ENCODE peak calls at places on chromosomes 6 and 20, in seven cellular contexts. J is keratinocyte, V is stomach, L is upper lobe of right lung, E is uterus, T is SK-N-SH, R is right lobe of liver. B is an unnamed sample.

GRCh38 chr6:85453490-85453889 is 3.6 kb downstream of the NT5E start:
- DNase-seq in J (no peak), V (no peak), L (no peak), E (no peak), T (no peak), R (no peak), B (no peak)

GRCh38 chr6:137638926-137639706 is 144.9 kb upstream of the OLIG3 start:
- DNase-seq in J (no peak), V (no peak), L (no peak), E (no peak), T (no peak), R (no peak), B (no peak)

GRCh38 chr6:5084787-5085637 is at the start of gene PPP1R3G:
- DNase-seq in J (no peak), V (no peak), L (peak; percentile 70), E (peak; percentile 71), T (peak; percentile 60), R (peak; percentile 70), B (no peak)

GRCh38 chr6:138507977-138508675 is 8.8 kb upstream of the NHSL1 start:
- DNase-seq in J (no peak), V (peak; percentile 50), L (no peak), E (no peak), T (no peak), R (peak; percentile 83), B (no peak)

GRCh38 chr6:17986656-17987575 is 519 bp downstream of the KIF13A start:
- DNase-seq in J (no peak), V (peak; percentile 52), L (peak; percentile 85), E (peak; percentile 53), T (peak; percentile 83), R (peak; percentile 73), B (no peak)

GRCh38 chr6:42073287-42073686 is 23.0 kb downstream of the TAF8 start:
- DNase-seq in J (no peak), V (no peak), L (no peak), E (no peak), T (no peak), R (no peak), B (no peak)

GRCh38 chr6:164378330-164378729 is 931.1 kb downstream of the C6orf118 start:
- DNase-seq in J (no peak), V (no peak), L (no peak), E (no peak), T (peak; percentile 40), R (no peak), B (no peak)

GRCh38 chr6:22788038-22788437 is 218.7 kb downstream of the HDGFL1 start:
- DNase-seq in J (no peak), V (no peak), L (no peak), E (no peak), T (no peak), R (no peak), B (no peak)

GRCh38 chr6:107075951-107076381 is 39.3 kb downstream of the BEND3 start:
- DNase-seq in J (no peak), V (no peak), L (no peak), E (no peak), T (no peak), R (no peak), B (no peak)

GRCh38 chr6:87155920-87156600 is 695 bp downstream of the ZNF292 start:
- DNase-seq in J (no peak), V (peak; percentile 32), L (peak; percentile 77), E (no peak), T (peak; percentile 60), R (peak; percentile 55), B (peak; percentile 52)

GRCh38 chr6:157646012-157646411 is 177.0 kb upstream of the SNX9 start:
- DNase-seq in J (no peak), V (no peak), L (no peak), E (no peak), T (no peak), R (no peak), B (no peak)

GRCh38 chr20:59082981-59083380 is 40.4 kb upstream of the PRELID3B start:
- DNase-seq in J (no peak), V (no peak), L (no peak), E (no peak), T (no peak), R (no peak), B (no peak)

GRCh38 chr6:48087448-48087847 is 23.5 kb downstream of the PTCHD4 start:
- DNase-seq in J (no peak), V (no peak), L (no peak), E (no peak), T (no peak), R (no peak), B (no peak)

GRCh38 chr6:93474733-93475179 is 55.4 kb upstream of the EPHA7 start:
- DNase-seq in J (no peak), V (no peak), L (no peak), E (no peak), T (no peak), R (no peak), B (no peak)

GRCh38 chr20:38195521-38195920 is 30.5 kb upstream of the TGM2 start:
- DNase-seq in J (no peak), V (no peak), L (no peak), E (no peak), T (no peak), R (no peak), B (no peak)

GRCh38 chr6:77368660-77369313 is 94.5 kb downstream of the HTR1B start:
- DNase-seq in J (no peak), V (peak; percentile 26), L (peak; percentile 78), E (no peak), T (no peak), R (peak; percentile 52), B (no peak)

GRCh38 chr6:31641370-31641769 is 11.1 kb downstream of the BAG6 start:
- DNase-seq in J (no peak), V (no peak), L (no peak), E (no peak), T (no peak), R (no peak), B (no peak)

GRCh38 chr20:41362748-41363140 is 3.9 kb downstream of the EMILIN3 start:
- DNase-seq in J (no peak), V (no peak), L (no peak), E (no peak), T (no peak), R (no peak), B (no peak)

GRCh38 chr20:41365785-41366545 is 653 bp downstream of the EMILIN3 start:
- DNase-seq in J (no peak), V (no peak), L (no peak), E (no peak), T (peak; percentile 78), R (no peak), B (no peak)

GRCh38 chr20:41364967-41365765 is 1.5 kb downstream of the EMILIN3 start:
- DNase-seq in J (no peak), V (no peak), L (no peak), E (no peak), T (no peak), R (no peak), B (no peak)

GRCh38 chr20:41363601-41364000 is 3.0 kb downstream of the EMILIN3 start:
- DNase-seq in J (no peak), V (no peak), L (no peak), E (no peak), T (no peak), R (no peak), B (no peak)

DNA sequence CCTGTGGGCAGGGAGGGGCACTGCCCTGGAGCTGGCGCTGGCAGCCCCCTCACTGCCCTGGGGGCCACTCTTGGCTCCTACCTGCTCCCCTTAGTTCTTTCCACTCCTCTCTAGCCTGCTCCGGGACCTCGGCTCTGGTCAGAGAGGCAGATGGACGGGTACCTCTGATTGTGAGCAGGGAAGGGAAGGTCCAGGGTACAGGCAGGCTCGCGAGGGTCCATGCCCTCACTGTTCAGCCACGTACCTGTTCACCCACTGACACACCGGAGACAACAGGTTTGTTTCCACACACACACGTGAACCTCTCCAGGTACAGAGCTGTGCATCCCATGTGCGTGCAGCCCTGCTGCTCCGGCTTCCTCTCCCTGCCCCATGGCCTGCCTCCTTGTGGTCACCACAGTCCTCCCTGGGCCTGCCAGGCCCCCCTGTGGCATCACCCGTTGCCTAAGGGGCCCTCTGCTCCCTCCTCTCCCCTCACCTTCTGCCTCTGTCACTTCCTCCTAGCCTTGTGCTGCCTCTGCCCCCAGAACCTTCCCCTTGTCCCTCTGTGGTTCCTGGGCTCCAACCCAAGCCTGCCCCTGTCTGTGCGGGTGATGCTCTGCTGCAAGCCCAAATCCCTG is 2.3 kb downstream of the EMILIN3 start:
- DNase-seq in J (no peak), V (no peak), L (no peak), E (no peak), T (no peak), R (no peak), B (no peak)
- TF ChIP-seq CTCF in J (no peak), V (no peak), L (no peak), E (no peak), T (no peak), R (no peak), B (no peak)

GRCh38 chr20:61725966-61726365 is 339.7 kb downstream of the TAF4 start:
- DNase-seq in J (no peak), V (no peak), L (no peak), E (no peak), T (no peak), R (no peak), B (no peak)
- H3K27me3 ChIP-seq in J (peaks cover 19% of the 10 kb centered on the region), V (peaks cover 2% of the 10 kb centered on the region), L (no peaks in the 10 kb centered on the region), E (no peaks in the 10 kb centered on the region), T (no peaks in the 10 kb centered on the region), R (no peaks in the 10 kb centered on the region), B (no peaks in the 10 kb centered on the region)

GRCh38 chr6:159480471-159480870 is 212.6 kb downstream of the SOD2 start:
- DNase-seq in J (no peak), V (no peak), L (no peak), E (no peak), T (no peak), R (no peak), B (no peak)
- H3K9me3 ChIP-seq in J (no peaks in the 10 kb centered on the region), V (no peaks in the 10 kb centered on the region), L (no peaks in the 10 kb centered on the region), E (no peaks in the 10 kb centered on the region), T (no peaks in the 10 kb centered on the region), R (no peaks in the 10 kb centered on the region), B (no peaks in the 10 kb centered on the region)

GRCh38 chr20:49545572-49545971 is 22.4 kb downstream of the PTGIS start:
- DNase-seq in J (no peak), V (no peak), L (no peak), E (no peak), T (no peak), R (no peak), B (no peak)
- TF ChIP-seq CTCF in J (peak; percentile 29), V (no peak), L (no peak), E (no peak), T (peak; percentile 32), R (no peak), B (no peak)

GRCh38 chr6:167407239-167408064 is 82.6 kb downstream of the TTLL2 start:
- DNase-seq in J (no peak), V (no peak), L (peak; percentile 42), E (no peak), T (no peak), R (peak; percentile 29), B (no peak)
- H3K27me3 ChIP-seq in J (no peaks in the 10 kb centered on the region), V (no peaks in the 10 kb centered on the region), L (no peaks in the 10 kb centered on the region), E (no peaks in the 10 kb centered on the region), T (no peaks in the 10 kb centered on the region), R (no peaks in the 10 kb centered on the region), B (no peaks in the 10 kb centered on the region)

B was measured in CD4-positive, alpha-beta T cell.